ENCODE peak calls at places on chromosomes 3 and 15, in ten cellular contexts. J is right cardiac atrium; W is stimulated activated CD8-positive, alpha-beta memory T cell treated with anti-CD3 and anti-CD28 coated beads, Interleukin-7, amount 100 ng/mL, for 1 hour; R is uterus; U is activated T-cell treated with anti-CD3 and anti-CD28 coated beads, Interleukin-2, amount 50 U/mL, for 72 hours; N is stimulated activated CD4-positive, alpha-beta T cell treated with anti-CD3 and anti-CD28 coated beads, Interleukin-12 subunit alpha, Interleukin-12 subunit beta, amount 100 ng/mL, for 4 hours; I is CD4-positive, alpha-beta T cell; M is activated T-helper 1 cell treated with anti-CD3 and anti-CD28 coated beads, Interleukin-2, amount 50 U/mL, for 16 hours; V is midbrain; Y is LoVo. E is an unnamed sample.
A peak's percentile ranks its signal among the peaks of the same experiment; 100 is the strongest.

GRCh38 chr3:16658933-16659793 is 53.9 kb upstream of the DAZL start:
- DNase-seq in J (no peak), W (no peak), R (no peak), U (no peak), N (no peak), I (no peak), M (no peak), V (no peak), Y (no peak), E (no peak)

GRCh38 chr15:101600024-101600423 is 52.2 kb downstream of the TM2D3 start:
- DNase-seq in J (no peak), W (no peak), R (no peak), U (no peak), N (no peak), I (no peak), M (no peak), V (no peak), Y (no peak), E (no peak)

GRCh38 chr3:9400626-9401025 is 3.2 kb downstream of the SETD5 start:
- DNase-seq in J (no peak), W (no peak), R (no peak), U (no peak), N (no peak), I (no peak), M (no peak), V (no peak), Y (no peak), E (no peak)

GRCh38 chr3:38579146-38579545 is 70.3 kb downstream of the SCN5A start:
- DNase-seq in J (peak; percentile 92), W (no peak), R (no peak), U (no peak), N (no peak), I (no peak), M (no peak), V (no peak), Y (no peak), E (no peak)

GRCh38 chr3:55143928-55144671 is 216.2 kb upstream of the LRTM1 start:
- DNase-seq in J (no peak), W (no peak), R (no peak), U (no peak), N (no peak), I (no peak), M (no peak), V (no peak), Y (no peak), E (no peak)

GRCh38 chr15:39300451-39301153 is 280.3 kb upstream of the THBS1 start:
- DNase-seq in J (no peak), W (no peak), R (no peak), U (no peak), N (no peak), I (no peak), M (no peak), V (no peak), Y (peak; percentile 54), E (no peak)

GRCh38 chr15:72970965-72971746 is 81.1 kb upstream of the NEO1 start:
- DNase-seq in J (no peak), W (no peak), R (no peak), U (no peak), N (no peak), I (no peak), M (no peak), V (no peak), Y (no peak), E (no peak)

GRCh38 chr3:882526-882925 is 210.3 kb upstream of the CNTN6 start:
- DNase-seq in J (no peak), W (no peak), R (no peak), U (no peak), N (no peak), I (no peak), M (no peak), V (no peak), Y (no peak), E (no peak)

GRCh38 chr15:71567173-71567572 is 243.2 kb upstream of the NR2E3 start:
- DNase-seq in J (no peak), W (no peak), R (no peak), U (no peak), N (no peak), I (no peak), M (no peak), V (no peak), Y (no peak), E (no peak)

GRCh38 chr3:140830391-140830790 is 111.2 kb upstream of the SLC25A36 start:
- DNase-seq in J (no peak), W (no peak), R (no peak), U (no peak), N (no peak), I (no peak), M (no peak), V (no peak), Y (no peak), E (no peak)

GRCh38 chr3:64848822-64849221 is 161.0 kb upstream of the ADAMTS9 start:
- DNase-seq in J (no peak), W (no peak), R (no peak), U (no peak), N (no peak), I (no peak), M (no peak), V (no peak), Y (no peak), E (no peak)

GRCh38 chr15:35321926-35322325 is 224.0 kb downstream of the DPH6 start:
- DNase-seq in J (no peak), W (no peak), R (no peak), U (no peak), N (no peak), I (no peak), M (no peak), V (no peak), Y (no peak), E (no peak)

GRCh38 chr3:197093871-197094270 is 64.3 kb upstream of the MELTF start:
- DNase-seq in J (no peak), W (no peak), R (no peak), U (no peak), N (no peak), I (no peak), M (no peak), V (no peak), Y (no peak), E (no peak)

GRCh38 chr3:171348121-171348520 is 112.1 kb downstream of the TNIK start:
- DNase-seq in J (no peak), W (no peak), R (no peak), U (no peak), N (no peak), I (no peak), M (no peak), V (peak; percentile 51), Y (no peak), E (no peak)

GRCh38 chr3:152444029-152444641 is 175.4 kb downstream of the MBNL1 start:
- DNase-seq in J (no peak), W (no peak), R (no peak), U (no peak), N (no peak), I (no peak), M (no peak), V (peak; percentile 84), Y (peak; percentile 52), E (no peak)

GRCh38 chr15:66935121-66935520 is 130.3 kb upstream of the SMAD3 start:
- DNase-seq in J (no peak), W (no peak), R (no peak), U (no peak), N (no peak), I (no peak), M (no peak), V (no peak), Y (no peak), E (no peak)

GRCh38 chr3:123352134-123352554 is 96.7 kb downstream of the ADCY5 start:
- DNase-seq in J (peak; percentile 69), W (no peak), R (no peak), U (no peak), N (no peak), I (no peak), M (no peak), V (no peak), Y (no peak), E (no peak)

GRCh38 chr3:172622916-172623700 is 87.8 kb downstream of the NCEH1 start:
- DNase-seq in J (no peak), W (peak; percentile 19), R (peak; percentile 35), U (peak; percentile 43), N (peak; percentile 20), I (peak; percentile 4), M (no peak), V (peak; percentile 41), Y (peak; percentile 72), E (no peak)

GRCh38 chr15:97502038-97502437 is 458.5 kb upstream of the ARRDC4 start:
- DNase-seq in J (no peak), W (no peak), R (no peak), U (no peak), N (no peak), I (no peak), M (no peak), V (no peak), Y (peak; percentile 18), E (no peak)

GRCh38 chr15:59169337-59169736 is 37.3 kb upstream of the LDHAL6B start:
- DNase-seq in J (no peak), W (no peak), R (no peak), U (no peak), N (no peak), I (no peak), M (no peak), V (no peak), Y (no peak), E (no peak)

GRCh38 chr15:65612616-65612946 is 1.6 kb upstream of the INTS14 start:
- DNase-seq in J (no peak), W (no peak), R (no peak), U (peak; percentile 14), N (no peak), I (no peak), M (no peak), V (no peak), Y (no peak), E (no peak)

GRCh38 chr15:57323806-57324589 is 52.3 kb upstream of the CGNL1 start:
- DNase-seq in J (peak; percentile 27), W (no peak), R (no peak), U (peak; percentile 11), N (no peak), I (no peak), M (no peak), V (no peak), Y (peak; percentile 57), E (peak; percentile 50)

GRCh38 chr3:59992578-59992977 is 942.8 kb upstream of the CFAP20DC start:
- DNase-seq in J (no peak), W (no peak), R (no peak), U (peak; percentile 35), N (no peak), I (no peak), M (no peak), V (no peak), Y (no peak), E (no peak)

GRCh38 chr3:36729204-36730056 is 34.9 kb downstream of the DCLK3 start:
- DNase-seq in J (no peak), W (no peak), R (no peak), U (no peak), N (no peak), I (no peak), M (no peak), V (peak; percentile 46), Y (peak; percentile 62), E (no peak)

GRCh38 chr3:166955549-166955948 is 424.5 kb downstream of the ZBBX start:
- DNase-seq in J (no peak), W (no peak), R (no peak), U (no peak), N (no peak), I (no peak), M (no peak), V (no peak), Y (peak; percentile 46), E (no peak)

GRCh38 chr3:10198761-10199688 is 34.3 kb downstream of the IRAK2 start:
- DNase-seq in J (no peak), W (peak; percentile 36), R (no peak), U (peak; percentile 78), N (peak; percentile 50), I (peak; percentile 66), M (peak; percentile 40), V (no peak), Y (peak; percentile 32), E (no peak)

GRCh38 chr15:48603123-48603500 is 42.4 kb downstream of the FBN1 start:
- DNase-seq in J (no peak), W (no peak), R (no peak), U (no peak), N (no peak), I (no peak), M (no peak), V (no peak), Y (no peak), E (no peak)

GRCh38 chr3:172249039-172249438 is 199.2 kb downstream of the GHSR start:
- DNase-seq in J (no peak), W (no peak), R (no peak), U (no peak), N (no peak), I (no peak), M (no peak), V (no peak), Y (no peak), E (no peak)